ENCODE peak calls at places on chromosome 1, in eight cellular contexts. One of them, this sample, is unnamed.

GRCh38 chr1:236854602-236854978 is 59.5 kb downstream of the MTR start:
- DNase-seq in prostate gland: no peak
- DNase-seq in GM20000: no peak
- DNase-seq in tibial artery: no peak
- DNase-seq in heart right ventricle: no peak
- DNase-seq in SK-N-SH: no peak
- DNase-seq in AG08395: peak
- DNase-seq in ureter: no peak
- DNase-seq in this sample: no peak

GRCh38 chr1:19450811-19451564 is 34.4 kb downstream of the CAPZB start:
- DNase-seq in prostate gland: peak
- DNase-seq in GM20000: no peak
- DNase-seq in tibial artery: peak
- DNase-seq in heart right ventricle: no peak
- DNase-seq in SK-N-SH: peak
- DNase-seq in AG08395: peak
- DNase-seq in ureter: no peak
- DNase-seq in this sample: no peak

GRCh38 chr1:40184193-40184592 is 23.0 kb downstream of the RLF start:
- DNase-seq in prostate gland: no peak
- DNase-seq in GM20000: no peak
- DNase-seq in tibial artery: no peak
- DNase-seq in heart right ventricle: no peak
- DNase-seq in SK-N-SH: no peak
- DNase-seq in AG08395: no peak
- DNase-seq in ureter: no peak
- DNase-seq in this sample: no peak

GRCh38 chr1:166868639-166869038 is 7.4 kb downstream of the TADA1 start:
- DNase-seq in prostate gland: no peak
- DNase-seq in GM20000: no peak
- DNase-seq in tibial artery: no peak
- DNase-seq in heart right ventricle: no peak
- DNase-seq in SK-N-SH: no peak
- DNase-seq in AG08395: no peak
- DNase-seq in ureter: no peak
- DNase-seq in this sample: no peak

GRCh38 chr1:161008857-161009554 is 11.9 kb downstream of the F11R start:
- DNase-seq in prostate gland: no peak
- DNase-seq in GM20000: no peak
- DNase-seq in tibial artery: no peak
- DNase-seq in heart right ventricle: no peak
- DNase-seq in SK-N-SH: no peak
- DNase-seq in AG08395: no peak
- DNase-seq in ureter: no peak
- DNase-seq in this sample: no peak

GRCh38 chr1:46013566-46013965 is 118.9 kb downstream of the PIK3R3 start:
- DNase-seq in prostate gland: no peak
- DNase-seq in GM20000: no peak
- DNase-seq in tibial artery: no peak
- DNase-seq in heart right ventricle: no peak
- DNase-seq in SK-N-SH: no peak
- DNase-seq in AG08395: no peak
- DNase-seq in ureter: no peak
- DNase-seq in this sample: no peak

GRCh38 chr1:181119076-181119989 is 30.8 kb downstream of the IER5 start:
- DNase-seq in prostate gland: peak
- DNase-seq in GM20000: no peak
- DNase-seq in tibial artery: no peak
- DNase-seq in heart right ventricle: no peak
- DNase-seq in SK-N-SH: no peak
- DNase-seq in AG08395: no peak
- DNase-seq in ureter: peak
- DNase-seq in this sample: no peak

GRCh38 chr1:63877816-63878215 is 104.0 kb downstream of the ROR1 start:
- DNase-seq in prostate gland: no peak
- DNase-seq in GM20000: no peak
- DNase-seq in tibial artery: no peak
- DNase-seq in heart right ventricle: no peak
- DNase-seq in SK-N-SH: no peak
- DNase-seq in AG08395: peak
- DNase-seq in ureter: no peak
- DNase-seq in this sample: no peak

GRCh38 chr1:25182629-25183028 is 49.7 kb downstream of the SYF2 start:
- DNase-seq in prostate gland: no peak
- DNase-seq in GM20000: no peak
- DNase-seq in tibial artery: no peak
- DNase-seq in heart right ventricle: no peak
- DNase-seq in SK-N-SH: no peak
- DNase-seq in AG08395: peak
- DNase-seq in ureter: no peak
- DNase-seq in this sample: no peak

GRCh38 chr1:19477284-19478240 is 7.8 kb downstream of the CAPZB start:
- DNase-seq in prostate gland: no peak
- DNase-seq in GM20000: peak
- DNase-seq in tibial artery: no peak
- DNase-seq in heart right ventricle: no peak
- DNase-seq in SK-N-SH: no peak
- DNase-seq in AG08395: no peak
- DNase-seq in ureter: no peak
- DNase-seq in this sample: no peak

GRCh38 chr1:202553560-202554038 is 156.7 kb downstream of the SYT2 start:
- DNase-seq in prostate gland: no peak
- DNase-seq in GM20000: no peak
- DNase-seq in tibial artery: no peak
- DNase-seq in heart right ventricle: no peak
- DNase-seq in SK-N-SH: no peak
- DNase-seq in AG08395: no peak
- DNase-seq in ureter: no peak
- DNase-seq in this sample: no peak

GRCh38 chr1:78676347-78676982 is 26.8 kb downstream of the IFI44 start:
- DNase-seq in prostate gland: peak
- DNase-seq in GM20000: peak
- DNase-seq in tibial artery: peak
- DNase-seq in heart right ventricle: no peak
- DNase-seq in SK-N-SH: peak
- DNase-seq in AG08395: peak
- DNase-seq in ureter: peak
- DNase-seq in this sample: no peak

GRCh38 chr1:57447551-57447950 is 23.7 kb upstream of the DAB1 start:
- DNase-seq in prostate gland: no peak
- DNase-seq in GM20000: no peak
- DNase-seq in tibial artery: no peak
- DNase-seq in heart right ventricle: no peak
- DNase-seq in SK-N-SH: no peak
- DNase-seq in AG08395: no peak
- DNase-seq in ureter: no peak
- DNase-seq in this sample: no peak

GRCh38 chr1:40785446-40785845 is 1.9 kb downstream of the KCNQ4 start:
- DNase-seq in prostate gland: no peak
- DNase-seq in GM20000: no peak
- DNase-seq in tibial artery: no peak
- DNase-seq in heart right ventricle: no peak
- DNase-seq in SK-N-SH: no peak
- DNase-seq in AG08395: no peak
- DNase-seq in ureter: no peak
- DNase-seq in this sample: no peak

GRCh38 chr1:90730247-90731022 is 13.3 kb upstream of the BARHL2 start:
- DNase-seq in prostate gland: no peak
- DNase-seq in GM20000: peak
- DNase-seq in tibial artery: no peak
- DNase-seq in heart right ventricle: no peak
- DNase-seq in SK-N-SH: peak
- DNase-seq in AG08395: no peak
- DNase-seq in ureter: no peak
- DNase-seq in this sample: peak

GRCh38 chr1:96116707-96117106 is 604.9 kb upstream of the PTBP2 start:
- DNase-seq in prostate gland: no peak
- DNase-seq in GM20000: no peak
- DNase-seq in tibial artery: no peak
- DNase-seq in heart right ventricle: no peak
- DNase-seq in SK-N-SH: no peak
- DNase-seq in AG08395: no peak
- DNase-seq in ureter: no peak
- DNase-seq in this sample: no peak

GRCh38 chr1:41576206-41576605 is 91.7 kb upstream of the EDN2 start:
- DNase-seq in prostate gland: no peak
- DNase-seq in GM20000: no peak
- DNase-seq in tibial artery: no peak
- DNase-seq in heart right ventricle: no peak
- DNase-seq in SK-N-SH: no peak
- DNase-seq in AG08395: no peak
- DNase-seq in ureter: no peak
- DNase-seq in this sample: no peak

GRCh38 chr1:208910161-208910560 is 666.0 kb upstream of the PLXNA2 start:
- DNase-seq in prostate gland: no peak
- DNase-seq in GM20000: no peak
- DNase-seq in tibial artery: no peak
- DNase-seq in heart right ventricle: no peak
- DNase-seq in SK-N-SH: no peak
- DNase-seq in AG08395: no peak
- DNase-seq in ureter: no peak
- DNase-seq in this sample: no peak

GRCh38 chr1:100578201-100578600 is 40.3 kb downstream of the GPR88 start:
- DNase-seq in prostate gland: no peak
- DNase-seq in GM20000: no peak
- DNase-seq in tibial artery: no peak
- DNase-seq in heart right ventricle: no peak
- DNase-seq in SK-N-SH: no peak
- DNase-seq in AG08395: no peak
- DNase-seq in ureter: no peak
- DNase-seq in this sample: no peak

GRCh38 chr1:182869241-182869666 is 30.1 kb downstream of the DHX9 start:
- DNase-seq in prostate gland: no peak
- DNase-seq in GM20000: no peak
- DNase-seq in tibial artery: no peak
- DNase-seq in heart right ventricle: no peak
- DNase-seq in SK-N-SH: no peak
- DNase-seq in AG08395: no peak
- DNase-seq in ureter: no peak
- DNase-seq in this sample: peak

GRCh38 chr1:224217655-224218615 is 34.9 kb downstream of the DEGS1 start:
- DNase-seq in prostate gland: no peak
- DNase-seq in GM20000: no peak
- DNase-seq in tibial artery: no peak
- DNase-seq in heart right ventricle: no peak
- DNase-seq in SK-N-SH: no peak
- DNase-seq in AG08395: no peak
- DNase-seq in ureter: no peak
- DNase-seq in this sample: no peak

GRCh38 chr1:225415967-225416745 is 11.7 kb downstream of the LBR start:
- DNase-seq in prostate gland: no peak
- DNase-seq in GM20000: no peak
- DNase-seq in tibial artery: no peak
- DNase-seq in heart right ventricle: no peak
- DNase-seq in SK-N-SH: no peak
- DNase-seq in AG08395: no peak
- DNase-seq in ureter: no peak
- DNase-seq in this sample: no peak

GRCh38 chr1:221154932-221155331 is 275.7 kb downstream of the HLX start:
- DNase-seq in prostate gland: no peak
- DNase-seq in GM20000: no peak
- DNase-seq in tibial artery: no peak
- DNase-seq in heart right ventricle: no peak
- DNase-seq in SK-N-SH: no peak
- DNase-seq in AG08395: no peak
- DNase-seq in ureter: no peak
- DNase-seq in this sample: no peak